ENCODE peak calls at places on chromosomes 11 and 22, in nine cellular contexts. V is left colon; C is left lung; H is IMR-90; J is activated CD4-positive, alpha-beta T cell treated with anti-CD3 and anti-CD28 coated beads for 36 hours; M is HCT116; W is central memory CD8-positive, alpha-beta T cell; U is CD4-positive, alpha-beta T cell; F is activated T-cell treated with anti-CD3 and anti-CD28 coated beads, Interleukin-2, amount 50 U/mL, for 4 hours. B is an unnamed sample.
A peak's percentile ranks its signal among the peaks of the same experiment; 100 is the strongest.

GRCh38 chr11:33089776-33090175 is 50.4 kb downstream of the TCP11L1 start:
- ATAC-seq in F (no peak), J (no peak), H (peak; percentile 86), M (no peak), W (no peak), V (no peak), C (no peak), U (no peak), B (peak; percentile 73)

GRCh38 chr22:47238886-47239860 is 476.7 kb downstream of the TBC1D22A start:
- ATAC-seq in U (no peak), V (no peak), C (no peak), F (no peak), J (no peak), W (no peak), H (no peak), M (no peak), B (no peak)

GRCh38 chr11:74162688-74163467 is 7.9 kb downstream of the C2CD3 start:
- ATAC-seq in U (no peak), H (no peak), V (no peak), M (no peak), C (no peak), J (peak; percentile 47), W (no peak), F (no peak), B (no peak)

GRCh38 chr11:66891849-66892660 is 35.2 kb downstream of the LRFN4 start:
- ATAC-seq in U (no peak), V (peak; percentile 97), H (peak; percentile 94), W (no peak), C (peak; percentile 88), J (peak; percentile 100), F (peak; percentile 100), M (peak; percentile 97), B (peak; percentile 97)

GRCh38 chr11:61342207-61342803 is 9.3 kb downstream of the TKFC start:
- ATAC-seq in F (no peak), W (no peak), C (no peak), H (no peak), J (no peak), V (no peak), U (no peak), M (no peak), B (no peak)

GRCh38 chr22:19410941-19411689 is 20.4 kb downstream of the HIRA start:
- ATAC-seq in F (no peak), M (no peak), V (no peak), C (no peak), H (no peak), W (no peak), U (no peak), J (no peak), B (no peak)

GRCh38 chr22:48254311-48254873 is 1491.9 kb downstream of the TBC1D22A start:
- ATAC-seq in C (peak; percentile 89), W (no peak), M (no peak), H (no peak), F (no peak), V (peak; percentile 95), U (no peak), J (no peak), B (no peak)

GRCh38 chr22:23779731-23780130 is 7.0 kb upstream of the SMARCB1 start:
- ATAC-seq in V (no peak), H (no peak), W (no peak), F (no peak), J (no peak), M (no peak), U (no peak), C (no peak), B (no peak)

GRCh38 chr22:26890870-26891269 is 233.5 kb downstream of the MIAT start:
- ATAC-seq in H (no peak), J (no peak), U (no peak), V (no peak), W (no peak), C (no peak), F (no peak), M (peak; percentile 83), B (no peak)

GRCh38 chr22:43895986-43896645 is 4.3 kb upstream of the PNPLA5 start:
- ATAC-seq in H (no peak), C (no peak), W (no peak), J (no peak), V (no peak), M (no peak), U (no peak), F (no peak), B (no peak)

GRCh38 chr11:24833598-24833997 is 336.7 kb downstream of the LUZP2 start:
- ATAC-seq in U (no peak), V (no peak), F (no peak), M (no peak), W (no peak), J (no peak), H (no peak), C (no peak), B (no peak)

B was measured in esophagus mucosa.